ENCODE peak calls at places on chromosomes 3 and 15, in ten cellular contexts. Y is adipocyte; T is effector memory CD4-positive, alpha-beta T cell; X is coronary artery; M is effector CD4-positive, alpha-beta T cell; B is stimulated activated CD4-positive, alpha-beta T cell treated with anti-CD3 and anti-CD28 coated beads, Interleukin-15, amount 100 ng/mL, for 1 hour; J is NCI-H1436; Q is activated T-helper 9 cell treated with anti-CD3 and anti-CD28 coated beads, Interleukin-2, amount 50 U/mL, for 16 hours; G is NCI-H1092; H is foreskin fibroblast. U is an unnamed sample.

GRCh38 chr15:70447927-70448698 is 315.2 kb downstream of the UACA start:
- DNase-seq in T (no peak), B (peak), M (no peak), H (peak), Y (no peak), Q (no peak), G (no peak), X (no peak), J (peak), U (no peak)

GRCh38 chr3:10464068-10464434 is 41.3 kb downstream of the ATP2B2 start:
- DNase-seq in B (no peak), G (no peak), Y (no peak), M (no peak), J (no peak), X (no peak), Q (no peak), T (no peak), H (no peak), U (no peak)

GRCh38 chr3:89238836-89239235 is 131.4 kb downstream of the EPHA3 start:
- DNase-seq in T (no peak), B (no peak), G (no peak), Q (no peak), H (no peak), Y (no peak), J (no peak), X (no peak), M (no peak), U (no peak)

GRCh38 chr3:59327324-59327939 is 277.6 kb upstream of the CFAP20DC start:
- DNase-seq in B (no peak), X (no peak), Y (peak), J (no peak), T (no peak), Q (no peak), M (no peak), G (no peak), H (no peak), U (no peak)

GRCh38 chr15:99416191-99417188 is 149.3 kb upstream of the MEF2A start:
- DNase-seq in T (no peak), Y (no peak), Q (no peak), G (no peak), B (no peak), M (no peak), H (no peak), X (peak), J (no peak), U (no peak)

GRCh38 chr3:71456155-71456554 is 127.4 kb downstream of the FOXP1 start:
- DNase-seq in H (no peak), M (no peak), X (no peak), Y (peak), T (no peak), G (no peak), B (no peak), J (no peak), Q (no peak), U (no peak)

GRCh38 chr3:49902511-49903345 is 945 bp downstream of the MST1R start:
- DNase-seq in M (no peak), B (no peak), T (no peak), X (no peak), Q (no peak), G (no peak), Y (no peak), J (no peak), H (no peak), U (no peak)

GRCh38 chr3:191502583-191502982 is 41.6 kb downstream of the PYDC2 start:
- DNase-seq in T (no peak), H (no peak), J (no peak), Q (no peak), M (no peak), B (no peak), G (no peak), X (no peak), Y (no peak), U (no peak)

GRCh38 chr3:45665101-45665572 is 24.1 kb upstream of the SACM1L start:
- DNase-seq in H (peak), B (peak), X (no peak), T (peak), J (peak), M (peak), Q (peak), G (peak), Y (peak), U (no peak)

GRCh38 chr3:102909904-102910303 is 475.1 kb downstream of the ZPLD1 start:
- DNase-seq in X (no peak), H (no peak), M (no peak), J (no peak), B (no peak), Q (no peak), T (no peak), G (no peak), Y (no peak), U (no peak)

GRCh38 chr3:187850256-187851010 is 105.2 kb upstream of the BCL6 start:
- DNase-seq in T (no peak), J (no peak), B (no peak), G (no peak), M (no peak), X (peak), H (no peak), Q (no peak), Y (no peak), U (no peak)

GRCh38 chr3:49424816-49425215 is 2.5 kb upstream of the AMT start:
- DNase-seq in X (no peak), G (no peak), T (no peak), B (no peak), Y (no peak), Q (no peak), M (no peak), J (no peak), H (no peak), U (no peak)

GRCh38 chr15:32029409-32029861 is 880 bp upstream of the CHRNA7 start:
- DNase-seq in B (no peak), T (no peak), G (peak), X (no peak), H (peak), Y (peak), Q (no peak), J (peak), M (no peak), U (no peak)

GRCh38 chr15:70575251-70576227 is 187.8 kb downstream of the UACA start:
- DNase-seq in G (no peak), B (no peak), J (no peak), Q (no peak), Y (peak), T (no peak), X (peak), H (peak), M (no peak), U (no peak)

GRCh38 chr3:141407043-141407442 is 38.7 kb downstream of the ZBTB38 start:
- DNase-seq in Q (no peak), J (no peak), H (peak), B (no peak), M (no peak), G (no peak), X (no peak), T (no peak), Y (peak), U (no peak)

GRCh38 chr3:167346171-167346570 is 33.9 kb downstream of the ZBBX start:
- DNase-seq in Q (no peak), B (no peak), H (no peak), T (no peak), Y (no peak), J (no peak), X (no peak), G (peak), M (no peak), U (peak)

GRCh38 chr3:125212509-125213372 is at the start of gene SLC12A8:
- DNase-seq in X (no peak), T (no peak), J (no peak), Q (no peak), M (no peak), Y (no peak), G (no peak), H (no peak), B (no peak), U (no peak)

GRCh38 chr3:103055021-103055420 is 620.2 kb downstream of the ZPLD1 start:
- DNase-seq in J (no peak), B (no peak), H (no peak), Y (no peak), T (no peak), M (no peak), Q (no peak), X (no peak), G (no peak), U (no peak)

GRCh38 chr15:67413770-67414429 is 107.0 kb upstream of the C15orf61 start:
- DNase-seq in G (no peak), Y (peak), T (no peak), B (no peak), Q (no peak), M (no peak), H (peak), J (no peak), X (no peak), U (no peak)

GRCh38 chr15:57133127-57133968 is 214.9 kb downstream of the TCF12 start:
- DNase-seq in M (no peak), Q (no peak), T (no peak), Y (no peak), G (no peak), J (peak), H (peak), X (no peak), B (no peak), U (peak)

GRCh38 chr3:161166051-161166450 is 55.1 kb upstream of the NMD3 start:
- DNase-seq in B (no peak), T (no peak), J (no peak), M (no peak), X (no peak), Q (no peak), H (no peak), Y (no peak), G (no peak), U (no peak)

GRCh38 chr3:19937459-19938362 is 3.7 kb upstream of the EFHB start:
- DNase-seq in H (peak), M (no peak), T (no peak), J (no peak), Y (no peak), X (no peak), Q (no peak), G (no peak), B (no peak), U (no peak)

GRCh38 chr3:179933079-179933478 is 103.7 kb downstream of the PEX5L start:
- DNase-seq in M (no peak), T (no peak), H (no peak), Y (no peak), Q (no peak), G (peak), B (no peak), X (no peak), J (no peak), U (peak)

GRCh38 chr15:75650908-75651809 is 3.4 kb downstream of the SNX33 start:
- DNase-seq in G (no peak), H (peak), J (no peak), X (no peak), T (no peak), B (no peak), Q (no peak), M (no peak), Y (no peak), U (no peak)

GRCh38 chr3:13276438-13277129 is 143.5 kb downstream of the NUP210 start:
- DNase-seq in J (no peak), T (no peak), B (no peak), Y (no peak), M (no peak), H (no peak), X (no peak), Q (no peak), G (no peak), U (no peak)

GRCh38 chr3:183260167-183260904 is 7.3 kb downstream of the B3GNT5 start:
- DNase-seq in M (no peak), J (no peak), H (peak), Q (no peak), Y (peak), B (no peak), X (no peak), T (no peak), G (no peak), U (no peak)

GRCh38 chr3:143975549-143976152 is 4.0 kb downstream of the DIPK2A start:
- DNase-seq in Q (no peak), J (peak), B (no peak), T (no peak), M (no peak), Y (peak), H (peak), X (no peak), G (no peak), U (no peak)

GRCh38 chr15:72034859-72035650 is 82.9 kb downstream of the MYO9A start:
- DNase-seq in G (no peak), B (no peak), H (peak), Q (no peak), J (no peak), X (no peak), Y (no peak), M (no peak), T (no peak), U (no peak)

GRCh38 chr15:100988297-100988696 is 69.1 kb downstream of the LRRK1 start:
- DNase-seq in M (no peak), H (no peak), X (no peak), Y (no peak), J (no peak), T (no peak), B (no peak), G (no peak), Q (no peak), U (no peak)

GRCh38 chr3:14548321-14548729 is 8.2 kb upstream of the GRIP2 start:
- DNase-seq in J (peak), Q (peak), G (peak), B (no peak), Y (peak), X (no peak), H (peak), T (peak), M (no peak), U (no peak)

GRCh38 chr15:91887321-91887720 is 33.8 kb downstream of the SLCO3A1 start:
- DNase-seq in J (no peak), B (no peak), M (no peak), X (no peak), Y (no peak), H (no peak), T (no peak), G (no peak), Q (no peak), U (peak)

GRCh38 chr3:119219069-119219468 is 21.6 kb downstream of the B4GALT4 start:
- DNase-seq in B (no peak), H (no peak), J (no peak), X (no peak), G (no peak), Q (no peak), Y (no peak), T (no peak), M (no peak), U (no peak)

GRCh38 chr15:90248760-90249122 is 615 bp upstream of the TTLL13 start:
- DNase-seq in Y (no peak), T (no peak), Q (no peak), H (no peak), G (no peak), B (no peak), J (no peak), M (no peak), X (no peak), U (no peak)

GRCh38 chr3:81581966-81582599 is 179.4 kb downstream of the GBE1 start:
- DNase-seq in B (no peak), G (peak), Q (no peak), J (peak), M (no peak), X (no peak), Y (peak), H (peak), T (no peak), U (no peak)

GRCh38 chr15:20341901-20342605 is 199.5 kb downstream of the GOLGA6L6 start:
- DNase-seq in J (no peak), H (no peak), X (peak), B (no peak), T (peak), Y (no peak), G (no peak), M (no peak), Q (no peak), U (no peak)

GRCh38 chr3:98890960-98891910 is 10.3 kb downstream of the DCBLD2 start:
- DNase-seq in T (no peak), Y (no peak), J (no peak), X (no peak), B (no peak), Q (no peak), H (no peak), G (no peak), M (no peak), U (no peak)

GRCh38 chr3:153192327-153192726 is 30.3 kb downstream of the RAP2B start:
- DNase-seq in Y (no peak), M (no peak), H (peak), G (no peak), Q (no peak), T (no peak), J (no peak), X (no peak), B (no peak), U (no peak)

U was measured in NCI-H774.